ENCODE peak calls at places on chromosomes 5 and 9, in eight cellular contexts. B is AG04450, U is IMR-90, E is H1, I is right atrium auricular region, T is AG09319, J is heart left ventricle, N is GM13976. O is an unnamed sample.
A peak's percentile ranks its signal among the peaks of the same experiment; 100 is the strongest.

GRCh38 chr5:76982450-76982849 is 29.6 kb downstream of the CRHBP start:
- DNase-seq in B (no peak), U (no peak), E (no peak), I (no peak), T (no peak), J (no peak), N (no peak), O (no peak)

GRCh38 chr5:57824047-57824446 is 341.4 kb upstream of the ACTBL2 start:
- DNase-seq in B (peak; percentile 44), U (peak; percentile 91), E (no peak), I (no peak), T (no peak), J (no peak), N (no peak), O (no peak)

GRCh38 chr5:32771037-32771436 is 59.9 kb downstream of the NPR3 start:
- DNase-seq in B (no peak), U (no peak), E (no peak), I (no peak), T (no peak), J (no peak), N (no peak), O (no peak)

GRCh38 chr5:34415559-34416198 is 240.4 kb upstream of the RAI14 start:
- DNase-seq in B (no peak), U (peak; percentile 63), E (no peak), I (no peak), T (no peak), J (no peak), N (peak; percentile 47), O (no peak)

GRCh38 chr5:58794875-58795274 is 212.0 kb downstream of the RAB3C start:
- DNase-seq in B (no peak), U (no peak), E (no peak), I (no peak), T (no peak), J (no peak), N (no peak), O (no peak)

GRCh38 chr5:82338731-82339130 is 60.6 kb upstream of the RPS23 start:
- DNase-seq in B (no peak), U (no peak), E (no peak), I (no peak), T (no peak), J (no peak), N (no peak), O (no peak)

GRCh38 chr5:1336106-1336561 is 8.8 kb downstream of the CLPTM1L start:
- DNase-seq in B (no peak), U (no peak), E (no peak), I (no peak), T (no peak), J (peak; percentile 50), N (no peak), O (no peak)

GRCh38 chr9:133188006-133188842 is 20.8 kb downstream of the OBP2B start:
- DNase-seq in B (no peak), U (no peak), E (peak; percentile 66), I (no peak), T (no peak), J (no peak), N (peak; percentile 57), O (no peak)

GRCh38 chr5:126633552-126633951 is 32.8 kb downstream of the PHAX start:
- DNase-seq in B (no peak), U (no peak), E (no peak), I (no peak), T (no peak), J (no peak), N (no peak), O (no peak)

GRCh38 chr5:102138243-102138653 is 157.8 kb downstream of the SLCO4C1 start:
- DNase-seq in B (no peak), U (no peak), E (no peak), I (no peak), T (no peak), J (no peak), N (no peak), O (no peak)

GRCh38 chr9:134381671-134382505 is 55.6 kb downstream of the RXRA start:
- DNase-seq in B (no peak), U (no peak), E (no peak), I (no peak), T (no peak), J (peak; percentile 84), N (peak; percentile 71), O (no peak)

GRCh38 chr5:122515709-122516431 is 203.8 kb downstream of the SNCAIP start:
- DNase-seq in B (peak; percentile 57), U (peak; percentile 81), E (no peak), I (no peak), T (peak; percentile 48), J (no peak), N (peak; percentile 65), O (no peak)

GRCh38 chr5:144504929-144505578 is 334.4 kb downstream of the KCTD16 start:
- DNase-seq in B (no peak), U (no peak), E (no peak), I (no peak), T (no peak), J (no peak), N (no peak), O (no peak)

GRCh38 chr5:116305899-116306298 is 221.1 kb downstream of the COMMD10 start:
- DNase-seq in B (no peak), U (no peak), E (no peak), I (no peak), T (no peak), J (no peak), N (no peak), O (no peak)

GRCh38 chr5:19676895-19677294 is 311.1 kb downstream of the CDH18 start:
- DNase-seq in B (no peak), U (no peak), E (no peak), I (no peak), T (no peak), J (no peak), N (no peak), O (no peak)

GRCh38 chr9:133528001-133528886 is 3.5 kb upstream of the MYMK start:
- DNase-seq in B (no peak), U (no peak), E (no peak), I (no peak), T (no peak), J (no peak), N (no peak), O (no peak)

GRCh38 chr5:40236001-40236400 is 443.7 kb upstream of the PTGER4 start:
- DNase-seq in B (no peak), U (no peak), E (no peak), I (no peak), T (no peak), J (no peak), N (no peak), O (no peak)

GRCh38 chr5:40240111-40240510 is 439.6 kb upstream of the PTGER4 start:
- DNase-seq in B (no peak), U (peak; percentile 43), E (no peak), I (no peak), T (no peak), J (no peak), N (no peak), O (no peak)

GRCh38 chr5:40238066-40238745 is 441.5 kb upstream of the PTGER4 start:
- DNase-seq in B (no peak), U (no peak), E (no peak), I (no peak), T (no peak), J (no peak), N (no peak), O (no peak)

GRCh38 chr5:40235471-40235870 is 444.2 kb upstream of the PTGER4 start:
- DNase-seq in B (no peak), U (no peak), E (no peak), I (no peak), T (no peak), J (no peak), N (no peak), O (no peak)

GRCh38 chr5:40240671-40241070 is 439.0 kb upstream of the PTGER4 start:
- DNase-seq in B (no peak), U (no peak), E (no peak), I (no peak), T (no peak), J (no peak), N (no peak), O (no peak)
- TF ChIP-seq CTCF in B (no peak), U (no peak), E (no peak), I (no peak), T (no peak), J (no peak), N (no peak), O (no peak)

DNA sequence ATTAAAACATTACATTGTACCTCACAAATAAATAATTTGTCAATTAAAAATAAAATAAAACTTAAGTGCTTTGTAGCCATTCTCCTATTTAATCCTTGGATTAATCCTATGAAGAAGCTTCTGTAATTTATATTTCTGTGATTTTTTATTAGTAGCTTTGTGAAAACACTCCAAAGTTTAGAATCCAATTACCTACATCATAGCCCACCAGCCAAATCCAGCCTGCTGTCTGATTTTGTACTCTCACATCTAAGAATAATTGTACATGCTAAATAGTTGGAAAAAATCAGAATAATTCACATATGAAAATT is 10.4 kb downstream of the MED7 start:
- DNase-seq in B (no peak), U (no peak), E (no peak), I (no peak), T (no peak), J (no peak), N (no peak), O (no peak)
- TF ChIP-seq CTCF in B (no peak), U (no peak), E (no peak), I (no peak), T (no peak), J (no peak), N (no peak), O (no peak)

DNA sequence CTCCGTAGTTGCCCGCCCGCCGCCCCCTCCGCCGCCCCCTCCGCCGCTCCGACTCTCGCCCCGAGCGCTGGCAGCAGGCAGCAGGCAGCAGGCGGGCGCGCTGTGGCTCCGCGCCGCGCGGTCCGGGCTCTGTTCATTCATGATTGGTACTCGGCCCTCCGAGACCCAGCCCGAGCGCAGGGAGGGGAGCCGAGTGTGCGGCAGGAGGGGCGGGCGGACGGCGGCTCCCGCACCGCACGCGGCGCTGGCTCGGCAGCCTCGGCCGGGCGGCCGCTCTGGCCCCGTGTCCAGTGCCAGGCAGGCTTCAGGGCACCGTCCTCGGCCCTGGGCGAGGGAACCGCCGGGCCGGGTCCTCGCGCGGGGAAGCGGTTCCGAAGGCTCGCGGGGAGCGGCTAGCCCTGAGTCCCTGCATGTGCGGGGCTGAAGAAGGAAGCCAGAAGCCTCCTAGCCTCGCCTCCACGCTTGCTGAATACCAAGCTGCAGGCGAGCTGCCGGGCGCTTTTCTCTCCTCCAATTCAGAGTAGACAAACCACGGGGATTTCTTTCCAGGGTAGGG is at the start of gene KCNIP1:
- DNase-seq in B (no peak), U (no peak), E (peak; percentile 72), I (no peak), T (no peak), J (peak; percentile 68), N (no peak), O (no peak)
- TF ChIP-seq CTCF in B (no peak), U (no peak), E (no peak), I (no peak), T (no peak), J (no peak), N (no peak), O (no peak)

DNA sequence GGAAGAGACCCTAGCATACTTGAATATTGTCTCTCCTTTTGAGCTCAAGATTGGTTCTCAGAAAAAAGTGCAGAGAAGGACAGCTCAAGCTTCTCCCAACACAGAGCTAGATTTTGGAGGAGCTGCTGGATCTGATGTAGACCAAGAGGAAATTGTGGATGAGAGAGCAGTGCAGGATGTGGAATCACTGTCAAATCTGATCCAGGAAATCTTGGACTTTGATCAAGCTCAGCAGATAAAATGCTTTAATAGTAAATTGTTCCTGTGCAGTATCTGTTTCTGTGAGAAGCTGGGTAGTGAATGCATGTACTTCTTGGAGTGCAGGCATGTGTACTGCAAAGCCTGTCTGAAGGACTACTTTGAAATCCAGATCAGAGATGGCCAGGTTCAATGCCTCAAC is 9.5 kb downstream of the RNF14 start:
- DNase-seq in B (no peak), U (no peak), E (no peak), I (no peak), T (no peak), J (no peak), N (no peak), O (no peak)
- TF ChIP-seq CTCF in B (no peak), U (no peak), E (no peak), I (no peak), T (no peak), J (no peak), N (no peak), O (no peak)